ENCODE peak calls at places on chromosome 5, in seven cellular contexts. One of them, this sample, is unnamed.
A peak's percentile ranks its signal among the peaks of the same experiment; 100 is the strongest.

GRCh38 chr5:93892481-93892880 is 151.1 kb upstream of the POU5F2 start:
- DNase-seq in spleen: no peak
- DNase-seq in HCT116: no peak
- DNase-seq in stomach: no peak
- DNase-seq in breast epithelium: no peak
- DNase-seq in HepG2: no peak
- DNase-seq in upper lobe of left lung: no peak
- DNase-seq in this sample: no peak

GRCh38 chr5:61289669-61290363 is 42.2 kb upstream of the ZSWIM6 start:
- DNase-seq in upper lobe of left lung: no peak
- DNase-seq in HCT116: no peak
- DNase-seq in breast epithelium: no peak
- DNase-seq in spleen: no peak
- DNase-seq in stomach: no peak
- DNase-seq in HepG2: no peak
- DNase-seq in this sample: no peak

GRCh38 chr5:43396762-43397304 is 15.4 kb downstream of the CCL28 start:
- DNase-seq in upper lobe of left lung: peak; percentile 92
- DNase-seq in HCT116: no peak
- DNase-seq in spleen: peak; percentile 92
- DNase-seq in stomach: peak; percentile 66
- DNase-seq in HepG2: no peak
- DNase-seq in breast epithelium: peak; percentile 41
- DNase-seq in this sample: no peak

GRCh38 chr5:1734908-1735289 is 64.7 kb downstream of the MRPL36 start:
- DNase-seq in spleen: no peak
- DNase-seq in stomach: peak; percentile 23
- DNase-seq in HepG2: no peak
- DNase-seq in upper lobe of left lung: no peak
- DNase-seq in breast epithelium: peak; percentile 10
- DNase-seq in HCT116: no peak
- DNase-seq in this sample: no peak

GRCh38 chr5:45532826-45533624 is 163.2 kb downstream of the HCN1 start:
- DNase-seq in HCT116: no peak
- DNase-seq in HepG2: no peak
- DNase-seq in breast epithelium: no peak
- DNase-seq in upper lobe of left lung: no peak
- DNase-seq in stomach: no peak
- DNase-seq in spleen: no peak
- DNase-seq in this sample: no peak

GRCh38 chr5:178483620-178484019 is 106.6 kb downstream of the COL23A1 start:
- DNase-seq in upper lobe of left lung: no peak
- DNase-seq in HCT116: no peak
- DNase-seq in HepG2: no peak
- DNase-seq in breast epithelium: no peak
- DNase-seq in spleen: peak; percentile 86
- DNase-seq in stomach: peak; percentile 38
- DNase-seq in this sample: no peak

GRCh38 chr5:74231697-74232096 is 408.8 kb downstream of the ENC1 start:
- DNase-seq in breast epithelium: no peak
- DNase-seq in spleen: no peak
- DNase-seq in upper lobe of left lung: no peak
- DNase-seq in HCT116: no peak
- DNase-seq in stomach: no peak
- DNase-seq in HepG2: no peak
- DNase-seq in this sample: no peak

GRCh38 chr5:80399553-80400239 is 8.2 kb upstream of the ZFYVE16 start:
- DNase-seq in stomach: no peak
- DNase-seq in HepG2: peak; percentile 11
- DNase-seq in HCT116: no peak
- DNase-seq in breast epithelium: no peak
- DNase-seq in spleen: no peak
- DNase-seq in upper lobe of left lung: no peak
- DNase-seq in this sample: peak; percentile 12

GRCh38 chr5:3317051-3317795 is 278.4 kb upstream of the IRX1 start:
- DNase-seq in HCT116: no peak
- DNase-seq in stomach: no peak
- DNase-seq in upper lobe of left lung: no peak
- DNase-seq in HepG2: no peak
- DNase-seq in spleen: no peak
- DNase-seq in breast epithelium: no peak
- DNase-seq in this sample: no peak

DNA sequence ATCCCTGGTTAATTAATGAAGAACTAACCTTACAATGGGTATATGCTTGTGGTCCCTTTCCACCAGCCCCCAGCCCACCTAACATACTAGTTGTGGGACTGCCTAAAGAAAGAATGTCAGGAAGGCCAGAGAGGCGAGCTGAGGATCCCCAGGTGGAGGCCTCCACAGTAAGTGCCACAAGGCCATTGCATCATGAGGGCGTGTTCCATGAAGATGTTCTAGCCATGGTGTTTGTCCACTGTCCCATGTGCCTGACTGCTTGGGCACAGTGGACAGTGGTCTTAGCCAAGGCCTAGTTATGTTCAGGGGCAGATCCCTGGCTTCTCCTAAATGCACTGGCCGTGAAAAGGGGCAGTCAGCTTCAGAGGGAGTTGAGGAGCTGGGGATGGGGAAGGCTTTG is 21.1 kb downstream of the ZFP62 start:
- DNase-seq in breast epithelium: no peak
- DNase-seq in stomach: no peak
- DNase-seq in HCT116: no peak
- DNase-seq in upper lobe of left lung: no peak
- DNase-seq in HepG2: no peak
- DNase-seq in spleen: no peak
- DNase-seq in this sample: no peak
- TF ChIP-seq POLR2AphosphoS5 in breast epithelium: no peak
- TF ChIP-seq POLR2AphosphoS5 in stomach: no peak
- TF ChIP-seq POLR2AphosphoS5 in HCT116: no peak
- TF ChIP-seq POLR2AphosphoS5 in upper lobe of left lung: no peak
- TF ChIP-seq POLR2AphosphoS5 in HepG2: no peak
- TF ChIP-seq POLR2AphosphoS5 in spleen: peak; percentile 24
- TF ChIP-seq POLR2AphosphoS5 in this sample: no peak

GRCh38 chr5:56460681-56461191 is 227.6 kb upstream of the ANKRD55 start:
- DNase-seq in HepG2: peak; percentile 58
- DNase-seq in spleen: no peak
- DNase-seq in HCT116: no peak
- DNase-seq in upper lobe of left lung: no peak
- DNase-seq in stomach: no peak
- DNase-seq in breast epithelium: no peak
- DNase-seq in this sample: no peak
- TF ChIP-seq POLR2AphosphoS5 in HepG2: no peak
- TF ChIP-seq POLR2AphosphoS5 in spleen: no peak
- TF ChIP-seq POLR2AphosphoS5 in HCT116: no peak
- TF ChIP-seq POLR2AphosphoS5 in upper lobe of left lung: no peak
- TF ChIP-seq POLR2AphosphoS5 in stomach: no peak
- TF ChIP-seq POLR2AphosphoS5 in breast epithelium: no peak
- TF ChIP-seq POLR2AphosphoS5 in this sample: no peak

GRCh38 chr5:5340206-5340729 is 82.2 kb upstream of the ICE1 start:
- DNase-seq in stomach: peak; percentile 28
- DNase-seq in breast epithelium: peak; percentile 72
- DNase-seq in HCT116: peak; percentile 80
- DNase-seq in HepG2: peak; percentile 73
- DNase-seq in spleen: no peak
- DNase-seq in upper lobe of left lung: no peak
- DNase-seq in this sample: peak; percentile 61
- TF ChIP-seq POLR2AphosphoS5 in stomach: peak; percentile 38
- TF ChIP-seq POLR2AphosphoS5 in breast epithelium: no peak
- TF ChIP-seq POLR2AphosphoS5 in HCT116: peak; percentile 29
- TF ChIP-seq POLR2AphosphoS5 in HepG2: no peak
- TF ChIP-seq POLR2AphosphoS5 in spleen: no peak
- TF ChIP-seq POLR2AphosphoS5 in upper lobe of left lung: peak; percentile 43
- TF ChIP-seq POLR2AphosphoS5 in this sample: no peak

GRCh38 chr5:108749130-108749861 is 1.6 kb downstream of the FER start:
- DNase-seq in upper lobe of left lung: no peak
- DNase-seq in stomach: no peak
- DNase-seq in HCT116: no peak
- DNase-seq in HepG2: no peak
- DNase-seq in spleen: no peak
- DNase-seq in breast epithelium: no peak
- DNase-seq in this sample: peak; percentile 63

GRCh38 chr5:108748010-108748353 is 285 bp downstream of the FER start:
- DNase-seq in spleen: no peak
- DNase-seq in HCT116: no peak
- DNase-seq in HepG2: no peak
- DNase-seq in upper lobe of left lung: no peak
- DNase-seq in breast epithelium: no peak
- DNase-seq in stomach: no peak
- DNase-seq in this sample: no peak

GRCh38 chr5:108748354-108749129 is 845 bp downstream of the FER start:
- DNase-seq in HepG2: peak; percentile 96
- DNase-seq in breast epithelium: peak; percentile 99
- DNase-seq in spleen: peak; percentile 99
- DNase-seq in HCT116: peak; percentile 98
- DNase-seq in stomach: peak; percentile 99
- DNase-seq in upper lobe of left lung: peak; percentile 99
- DNase-seq in this sample: peak; percentile 98

GRCh38 chr5:108743344-108743743 is 4.4 kb upstream of the FER start:
- DNase-seq in HCT116: no peak
- DNase-seq in spleen: no peak
- DNase-seq in breast epithelium: no peak
- DNase-seq in HepG2: no peak
- DNase-seq in stomach: no peak
- DNase-seq in upper lobe of left lung: no peak
- DNase-seq in this sample: no peak

DNA sequence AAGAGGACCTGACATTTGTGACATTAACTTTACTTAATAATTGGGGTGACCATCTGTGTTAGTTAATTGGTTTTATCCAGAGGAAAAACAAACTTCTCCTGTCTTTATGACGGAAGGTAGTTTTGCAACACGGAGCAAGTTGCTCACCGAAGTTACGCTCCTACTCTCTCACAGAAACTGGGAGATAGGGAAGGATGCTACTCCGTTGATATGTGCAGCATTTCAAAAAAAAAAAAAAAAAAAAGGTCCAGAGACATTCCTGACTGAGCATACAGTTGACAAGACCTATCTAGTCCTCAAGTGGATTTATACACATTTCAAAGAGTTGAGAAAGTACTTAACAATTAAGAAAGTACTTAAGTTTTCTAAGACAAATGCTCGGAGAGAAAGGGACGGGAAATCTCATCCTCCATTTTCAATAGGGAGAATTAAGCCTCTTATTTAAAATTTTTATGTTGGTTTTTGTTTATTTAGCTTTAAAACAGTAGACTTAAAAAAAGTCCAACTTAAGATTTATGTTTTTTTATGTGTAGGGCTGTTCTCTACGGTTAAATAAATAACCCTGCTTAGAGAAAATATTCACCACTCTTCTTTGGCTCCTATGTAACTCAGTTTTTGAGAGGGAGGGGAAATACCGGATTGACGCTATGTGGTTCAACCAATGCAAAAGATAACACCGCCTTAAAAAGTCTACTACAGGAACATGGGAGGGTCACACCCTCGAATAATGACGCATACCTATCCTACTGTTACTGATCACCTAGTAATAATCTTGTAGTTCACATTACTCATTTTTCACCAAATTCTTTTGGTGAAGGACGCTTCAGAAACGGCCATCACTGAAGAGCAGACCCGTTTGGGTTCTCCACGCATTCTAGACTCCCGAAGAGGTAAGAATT is at the start of gene FER:
- DNase-seq in spleen: no peak
- DNase-seq in HepG2: peak; percentile 12
- DNase-seq in stomach: no peak
- DNase-seq in HCT116: peak; percentile 75
- DNase-seq in upper lobe of left lung: no peak
- DNase-seq in breast epithelium: peak; percentile 27
- DNase-seq in this sample: peak; percentile 48
- TF ChIP-seq POLR2AphosphoS5 in spleen: no peak
- TF ChIP-seq POLR2AphosphoS5 in HepG2: no peak
- TF ChIP-seq POLR2AphosphoS5 in stomach: peak; percentile 74
- TF ChIP-seq POLR2AphosphoS5 in HCT116: peak; percentile 68
- TF ChIP-seq POLR2AphosphoS5 in upper lobe of left lung: no peak
- TF ChIP-seq POLR2AphosphoS5 in breast epithelium: no peak
- TF ChIP-seq POLR2AphosphoS5 in this sample: peak; percentile 69

DNA sequence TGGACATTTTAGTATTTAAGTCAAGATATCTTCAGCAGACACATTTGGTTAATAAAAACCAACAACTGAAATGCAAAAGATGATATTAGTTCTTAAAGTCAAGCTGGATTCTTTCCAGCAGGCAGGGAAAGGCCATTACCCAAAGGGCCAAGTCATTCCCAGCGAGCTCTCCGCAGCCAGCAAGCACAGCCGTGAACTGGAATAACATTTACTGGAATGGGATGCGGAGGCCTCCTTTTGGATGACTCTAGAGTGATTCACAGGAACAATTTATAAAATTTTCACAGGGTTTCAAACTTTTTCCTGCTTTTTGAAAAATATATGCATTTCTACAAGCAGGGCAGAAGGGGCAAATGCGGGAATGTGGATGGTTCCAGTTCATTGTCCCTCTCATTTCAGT is 76.6 kb upstream of the DAB2 start:
- DNase-seq in breast epithelium: no peak
- DNase-seq in stomach: no peak
- DNase-seq in spleen: no peak
- DNase-seq in upper lobe of left lung: no peak
- DNase-seq in HepG2: no peak
- DNase-seq in HCT116: no peak
- DNase-seq in this sample: no peak
- TF ChIP-seq POLR2AphosphoS5 in breast epithelium: no peak
- TF ChIP-seq POLR2AphosphoS5 in stomach: peak; percentile 21
- TF ChIP-seq POLR2AphosphoS5 in spleen: no peak
- TF ChIP-seq POLR2AphosphoS5 in upper lobe of left lung: no peak
- TF ChIP-seq POLR2AphosphoS5 in HepG2: no peak
- TF ChIP-seq POLR2AphosphoS5 in HCT116: no peak
- TF ChIP-seq POLR2AphosphoS5 in this sample: no peak

GRCh38 chr5:172426086-172426485 is 28.2 kb downstream of the SH3PXD2B start:
- DNase-seq in HepG2: no peak
- DNase-seq in breast epithelium: no peak
- DNase-seq in HCT116: no peak
- DNase-seq in stomach: no peak
- DNase-seq in spleen: no peak
- DNase-seq in upper lobe of left lung: no peak
- DNase-seq in this sample: no peak

GRCh38 chr5:172428224-172429166 is 25.8 kb downstream of the SH3PXD2B start:
- DNase-seq in breast epithelium: no peak
- DNase-seq in HepG2: peak; percentile 84
- DNase-seq in HCT116: no peak
- DNase-seq in upper lobe of left lung: no peak
- DNase-seq in stomach: no peak
- DNase-seq in spleen: no peak
- DNase-seq in this sample: no peak

GRCh38 chr5:172427202-172427601 is 27.1 kb downstream of the SH3PXD2B start:
- DNase-seq in stomach: no peak
- DNase-seq in breast epithelium: no peak
- DNase-seq in HepG2: no peak
- DNase-seq in upper lobe of left lung: no peak
- DNase-seq in HCT116: no peak
- DNase-seq in spleen: no peak
- DNase-seq in this sample: no peak

GRCh38 chr5:172430354-172430753 is 24.0 kb downstream of the SH3PXD2B start:
- DNase-seq in breast epithelium: no peak
- DNase-seq in HCT116: no peak
- DNase-seq in HepG2: no peak
- DNase-seq in spleen: no peak
- DNase-seq in stomach: no peak
- DNase-seq in upper lobe of left lung: peak; percentile 20
- DNase-seq in this sample: no peak

GRCh38 chr5:172429201-172429940 is 25.0 kb downstream of the SH3PXD2B start:
- DNase-seq in spleen: no peak
- DNase-seq in upper lobe of left lung: no peak
- DNase-seq in HCT116: no peak
- DNase-seq in HepG2: no peak
- DNase-seq in stomach: no peak
- DNase-seq in breast epithelium: peak; percentile 57
- DNase-seq in this sample: no peak
- TF ChIP-seq POLR2AphosphoS5 in spleen: peak; percentile 11
- TF ChIP-seq POLR2AphosphoS5 in upper lobe of left lung: no peak
- TF ChIP-seq POLR2AphosphoS5 in HCT116: no peak
- TF ChIP-seq POLR2AphosphoS5 in HepG2: no peak
- TF ChIP-seq POLR2AphosphoS5 in stomach: peak; percentile 54
- TF ChIP-seq POLR2AphosphoS5 in breast epithelium: peak; percentile 37
- TF ChIP-seq POLR2AphosphoS5 in this sample: no peak

This sample was measured in K562.